ENCODE peak calls at places on chromosomes 13 and 19, in ten cellular contexts. O, Y, I, R, S, B, U, K, G and Q are unnamed samples.

GRCh38 chr19:19026299-19026971 is 6.9 kb downstream of the SUGP2 start:
- DNase-seq in G (no peak), K (no peak), U (no peak), I (no peak), S (no peak), O (no peak), Y (no peak), B (no peak), R (peak; percentile 20), Q (no peak)

GRCh38 chr19:17648097-17648660 is 40.0 kb downstream of the UNC13A start:
- DNase-seq in S (no peak), U (peak; percentile 33), K (no peak), R (no peak), B (no peak), O (no peak), I (no peak), G (no peak), Y (no peak), Q (no peak)

GRCh38 chr19:3653865-3654513 is 27.4 kb upstream of the CACTIN start:
- DNase-seq in O (no peak), R (no peak), S (no peak), I (no peak), Y (no peak), B (no peak), G (no peak), U (peak; percentile 46), K (no peak), Q (no peak)

GRCh38 chr13:59609421-59609820 is 554.3 kb downstream of the DIAPH3 start:
- DNase-seq in G (no peak), Y (no peak), S (no peak), U (no peak), I (no peak), B (no peak), O (no peak), K (no peak), R (peak; percentile 73), Q (no peak)

GRCh38 chr19:55384576-55385235 is 614 bp upstream of the TMEM238 start:
- DNase-seq in R (no peak), I (no peak), K (no peak), S (no peak), B (peak; percentile 38), O (no peak), Y (no peak), U (no peak), G (peak; percentile 28), Q (no peak)

GRCh38 chr13:39102981-39103490 is 64.8 kb downstream of the NHLRC3 start:
- DNase-seq in Y (no peak), I (no peak), R (no peak), G (no peak), B (no peak), K (no peak), U (no peak), O (no peak), S (no peak), Q (no peak)

GRCh38 chr13:36242761-36243160 is 28.4 kb upstream of the SOHLH2 start:
- DNase-seq in S (no peak), I (no peak), Y (no peak), G (no peak), B (no peak), U (no peak), O (no peak), K (peak; percentile 60), R (no peak), Q (no peak)

GRCh38 chr19:16530540-16531379 is 11.5 kb downstream of the CHERP start:
- DNase-seq in R (no peak), S (no peak), K (no peak), Y (no peak), G (no peak), B (no peak), U (no peak), I (no peak), O (no peak), Q (no peak)

GRCh38 chr13:108858676-108859075 is 229.3 kb downstream of the MYO16 start:
- DNase-seq in R (no peak), Y (no peak), G (no peak), S (no peak), B (no peak), O (no peak), K (no peak), U (no peak), I (no peak), Q (no peak)

GRCh38 chr13:77691871-77692270 is 5.6 kb upstream of the SLAIN1 start:
- DNase-seq in Y (no peak), O (no peak), B (no peak), U (no peak), S (no peak), I (no peak), R (no peak), G (no peak), K (no peak), Q (no peak)

GRCh38 chr19:39082745-39083598 is 1.2 kb upstream of the ACP7 start:
- DNase-seq in B (no peak), R (no peak), I (no peak), S (no peak), U (no peak), K (peak; percentile 19), O (no peak), Y (no peak), G (no peak), Q (no peak)

GRCh38 chr19:37309834-37310575 is 60.9 kb upstream of the ZNF527 start:
- DNase-seq in U (no peak), K (no peak), B (no peak), R (peak; percentile 45), G (peak; percentile 38), O (no peak), S (no peak), I (no peak), Y (no peak), Q (no peak)

GRCh38 chr19:27741236-27741635 is 1471.7 kb downstream of the UQCRFS1 start:
- DNase-seq in Y (no peak), R (no peak), I (no peak), G (no peak), U (no peak), B (no peak), S (no peak), O (no peak), K (no peak), Q (no peak)

DNA sequence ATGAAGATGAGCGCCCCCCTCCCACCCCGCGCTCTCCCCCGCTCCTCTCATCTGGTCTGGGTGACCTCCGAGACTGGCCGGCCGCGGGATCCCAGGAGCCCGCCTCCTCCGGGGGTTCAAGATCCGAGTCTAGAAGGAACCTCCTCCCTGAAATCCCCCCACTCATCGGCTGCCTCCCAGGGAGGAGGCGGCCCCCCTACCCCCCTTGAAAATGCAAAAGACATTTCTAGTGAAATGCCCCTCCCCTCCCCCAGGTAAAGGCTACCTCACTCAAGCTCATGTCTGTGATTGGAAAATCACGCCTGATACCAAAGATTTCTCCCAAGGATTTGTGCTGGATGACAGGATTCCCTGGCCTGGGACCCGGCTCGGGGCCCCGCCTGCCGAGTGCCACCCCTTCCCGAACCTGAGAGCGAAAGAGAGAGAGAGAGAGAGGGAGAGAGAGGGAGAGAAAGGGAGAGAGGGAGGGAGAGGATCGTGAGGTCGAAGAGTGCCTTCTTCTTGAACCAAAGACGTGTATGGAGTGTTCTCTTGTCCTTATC is 23.4 kb downstream of the ONECUT3 start:
- DNase-seq in K (no peak), O (peak; percentile 68), R (peak; percentile 26), S (no peak), Y (no peak), G (no peak), U (no peak), B (no peak), I (no peak), Q (no peak)
- H3K4me3 ChIP-seq in K (no peak overlapping the region), O (no peak overlapping the region), R (no peak overlapping the region), S (no peak overlapping the region), Y (no peak overlapping the region), G (no peak overlapping the region), U (no peak overlapping the region), B (no peak overlapping the region), I (no peak overlapping the region), Q (no peak overlapping the region)

GRCh38 chr13:50129065-50129922 is 114.0 kb downstream of the KCNRG start:
- DNase-seq in U (no peak), S (no peak), Y (no peak), K (no peak), O (peak; percentile 81), G (peak; percentile 33), I (no peak), R (peak; percentile 47), B (peak; percentile 65), Q (no peak)

GRCh38 chr13:50128406-50129048 is 113.3 kb downstream of the KCNRG start:
- DNase-seq in K (no peak), Y (no peak), R (peak; percentile 49), O (no peak), I (no peak), S (no peak), B (no peak), U (no peak), G (peak; percentile 19), Q (no peak)

GRCh38 chr13:50129923-50130685 is 114.9 kb downstream of the KCNRG start:
- DNase-seq in B (peak; percentile 81), R (peak; percentile 57), S (no peak), K (peak; percentile 13), Y (no peak), U (peak; percentile 26), O (peak; percentile 86), G (peak; percentile 38), I (no peak), Q (no peak)

GRCh38 chr13:50131998-50132936 is 117.0 kb downstream of the KCNRG start:
- DNase-seq in Y (no peak), S (no peak), O (no peak), K (no peak), I (no peak), G (no peak), B (no peak), U (no peak), R (peak; percentile 63), Q (no peak)

GRCh38 chr13:50130686-50131051 is 115.4 kb downstream of the KCNRG start:
- DNase-seq in S (no peak), G (peak; percentile 45), B (no peak), K (peak; percentile 21), Y (no peak), O (peak; percentile 88), R (no peak), I (peak; percentile 47), U (peak; percentile 31), Q (no peak)
- H3K4me3 ChIP-seq in S (peak overlapping the region; percentile 14), G (peak overlapping the region; percentile 46), B (peak overlapping the region; percentile 77), K (peak overlapping the region; percentile 74), Y (peak overlapping the region; percentile 74), O (peak overlapping the region; percentile 20), R (no peak overlapping the region), I (peak overlapping the region; percentile 41), U (peak overlapping the region; percentile 65), Q (peak overlapping the region; percentile 30)

GRCh38 chr13:45500492-45501174 is 35.9 kb downstream of the COG3 start:
- DNase-seq in K (peak; percentile 80), B (no peak), S (no peak), U (no peak), Y (no peak), R (peak; percentile 35), I (peak; percentile 96), O (no peak), G (no peak), Q (peak; percentile 74)
- H3K4me3 ChIP-seq in K (peak overlapping the region; percentile 5), B (no peak overlapping the region), S (no peak overlapping the region), U (no peak overlapping the region), Y (no peak overlapping the region), R (no peak overlapping the region), I (no peak overlapping the region), O (no peak overlapping the region), G (no peak overlapping the region), Q (no peak overlapping the region)

DNA sequence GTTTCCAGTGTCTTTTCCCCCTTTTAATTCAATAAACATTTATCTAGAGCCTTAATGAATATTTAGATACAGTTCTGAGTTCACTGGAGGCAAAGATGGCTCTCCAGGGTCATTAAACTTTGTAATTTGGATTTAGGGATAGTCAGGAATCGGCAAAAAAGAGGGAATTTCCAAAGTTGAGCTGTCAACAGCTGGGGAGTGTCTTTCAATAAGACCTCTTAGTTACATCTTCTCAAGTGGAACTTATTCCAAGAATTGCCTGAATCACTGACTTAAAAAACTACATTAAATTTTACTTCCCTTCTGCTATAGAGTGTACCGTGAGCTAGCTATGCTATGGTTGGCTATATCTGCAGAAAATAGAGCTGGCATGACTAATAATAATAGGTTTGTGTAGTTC is 2.0 kb downstream of the LRCH1 start:
- DNase-seq in S (no peak), U (no peak), K (no peak), R (no peak), G (no peak), B (no peak), Y (no peak), I (peak; percentile 68), O (no peak), Q (no peak)
- H3K4me3 ChIP-seq in S (peak overlapping the region; percentile 92), U (peak overlapping the region; percentile 86), K (peak overlapping the region; percentile 77), R (peak overlapping the region; percentile 31), G (peak overlapping the region; percentile 90), B (peak overlapping the region; percentile 92), Y (peak overlapping the region; percentile 78), I (peak overlapping the region; percentile 71), O (peak overlapping the region; percentile 97), Q (peak overlapping the region; percentile 94)